ENCODE peak calls at places on chromosome 16, in five cellular contexts. One of them, this sample, is unnamed.
A peak's percentile ranks its signal among the peaks of the same experiment; 100 is the strongest.

GRCh38 chr16:63581560-63581959 is 1540.3 kb downstream of the CDH11 start:
- DNase-seq in ascending aorta: no peak
- DNase-seq in uterus: no peak
- DNase-seq in heart right ventricle: peak; percentile 70
- DNase-seq in CD8-positive, alpha-beta T cell: no peak
- DNase-seq in this sample: peak; percentile 42

GRCh38 chr16:85916141-85916890 is 17.4 kb downstream of the IRF8 start:
- DNase-seq in ascending aorta: no peak
- DNase-seq in uterus: no peak
- DNase-seq in heart right ventricle: peak; percentile 66
- DNase-seq in CD8-positive, alpha-beta T cell: no peak
- DNase-seq in this sample: peak; percentile 51

GRCh38 chr16:27444015-27444414 is 42.0 kb downstream of the IL21R start:
- DNase-seq in ascending aorta: no peak
- DNase-seq in uterus: no peak
- DNase-seq in heart right ventricle: no peak
- DNase-seq in CD8-positive, alpha-beta T cell: no peak
- DNase-seq in this sample: no peak

GRCh38 chr16:21523411-21524067 is 75.8 kb upstream of the METTL9 start:
- DNase-seq in ascending aorta: no peak
- DNase-seq in uterus: no peak
- DNase-seq in heart right ventricle: no peak
- DNase-seq in CD8-positive, alpha-beta T cell: no peak
- DNase-seq in this sample: no peak

GRCh38 chr16:66928702-66929388 is 3.5 kb upstream of the RRAD start:
- DNase-seq in ascending aorta: no peak
- DNase-seq in uterus: no peak
- DNase-seq in heart right ventricle: no peak
- DNase-seq in CD8-positive, alpha-beta T cell: no peak
- DNase-seq in this sample: peak; percentile 50

GRCh38 chr16:48444574-48444973 is 59.4 kb upstream of the SIAH1 start:
- DNase-seq in ascending aorta: no peak
- DNase-seq in uterus: peak; percentile 54
- DNase-seq in heart right ventricle: peak; percentile 31
- DNase-seq in CD8-positive, alpha-beta T cell: no peak
- DNase-seq in this sample: no peak

GRCh38 chr16:49431591-49432290 is 58.1 kb downstream of the C16orf78 start:
- DNase-seq in ascending aorta: no peak
- DNase-seq in uterus: no peak
- DNase-seq in heart right ventricle: no peak
- DNase-seq in CD8-positive, alpha-beta T cell: no peak
- DNase-seq in this sample: no peak

GRCh38 chr16:11946433-11946832 is 4.6 kb upstream of the NPIPB2 start:
- DNase-seq in ascending aorta: no peak
- DNase-seq in uterus: no peak
- DNase-seq in heart right ventricle: no peak
- DNase-seq in CD8-positive, alpha-beta T cell: no peak
- DNase-seq in this sample: no peak

GRCh38 chr16:50722410-50722737 is 19.5 kb upstream of the CYLD start:
- DNase-seq in ascending aorta: no peak
- DNase-seq in uterus: no peak
- DNase-seq in heart right ventricle: no peak
- DNase-seq in CD8-positive, alpha-beta T cell: no peak
- DNase-seq in this sample: no peak

GRCh38 chr16:35188288-35189155 is 1729.1 kb downstream of the TP53TG3F start:
- DNase-seq in ascending aorta: no peak
- DNase-seq in uterus: no peak
- DNase-seq in heart right ventricle: no peak
- DNase-seq in CD8-positive, alpha-beta T cell: no peak
- DNase-seq in this sample: peak; percentile 73

GRCh38 chr16:87592018-87592712 is 10.1 kb upstream of the JPH3 start:
- DNase-seq in ascending aorta: no peak
- DNase-seq in uterus: no peak
- DNase-seq in heart right ventricle: no peak
- DNase-seq in CD8-positive, alpha-beta T cell: no peak
- DNase-seq in this sample: no peak

GRCh38 chr16:89120281-89120680 is 26.6 kb downstream of the ACSF3 start:
- DNase-seq in ascending aorta: no peak
- DNase-seq in uterus: no peak
- DNase-seq in heart right ventricle: no peak
- DNase-seq in CD8-positive, alpha-beta T cell: no peak
- DNase-seq in this sample: no peak

GRCh38 chr16:19959736-19960135 is 75.1 kb upstream of the GPRC5B start:
- DNase-seq in ascending aorta: no peak
- DNase-seq in uterus: no peak
- DNase-seq in heart right ventricle: no peak
- DNase-seq in CD8-positive, alpha-beta T cell: no peak
- DNase-seq in this sample: no peak

GRCh38 chr16:70433456-70434103 is 5.3 kb downstream of the ST3GAL2 start:
- DNase-seq in ascending aorta: no peak
- DNase-seq in uterus: peak; percentile 70
- DNase-seq in heart right ventricle: peak; percentile 68
- DNase-seq in CD8-positive, alpha-beta T cell: no peak
- DNase-seq in this sample: no peak

GRCh38 chr16:67277999-67278772 is 1.1 kb upstream of the PLEKHG4 start:
- DNase-seq in ascending aorta: no peak
- DNase-seq in uterus: no peak
- DNase-seq in heart right ventricle: no peak
- DNase-seq in CD8-positive, alpha-beta T cell: no peak
- DNase-seq in this sample: peak; percentile 32

GRCh38 chr16:87201777-87202176 is 115.4 kb downstream of the C16orf95 start:
- DNase-seq in ascending aorta: no peak
- DNase-seq in uterus: no peak
- DNase-seq in heart right ventricle: no peak
- DNase-seq in CD8-positive, alpha-beta T cell: no peak
- DNase-seq in this sample: no peak

GRCh38 chr16:80303691-80304090 is 237.1 kb upstream of the DYNLRB2 start:
- DNase-seq in ascending aorta: no peak
- DNase-seq in uterus: no peak
- DNase-seq in heart right ventricle: no peak
- DNase-seq in CD8-positive, alpha-beta T cell: no peak
- DNase-seq in this sample: no peak

GRCh38 chr16:67034478-67034877 is 5.5 kb downstream of the CBFB start:
- DNase-seq in ascending aorta: no peak
- DNase-seq in uterus: no peak
- DNase-seq in heart right ventricle: no peak
- DNase-seq in CD8-positive, alpha-beta T cell: no peak
- DNase-seq in this sample: no peak

GRCh38 chr16:12412890-12413289 is 390.8 kb downstream of the CPPED1 start:
- DNase-seq in ascending aorta: no peak
- DNase-seq in uterus: no peak
- DNase-seq in heart right ventricle: no peak
- DNase-seq in CD8-positive, alpha-beta T cell: no peak
- DNase-seq in this sample: no peak

GRCh38 chr16:3672571-3673041 is 18.1 kb downstream of the DNASE1 start:
- DNase-seq in ascending aorta: no peak
- DNase-seq in uterus: no peak
- DNase-seq in heart right ventricle: no peak
- DNase-seq in CD8-positive, alpha-beta T cell: no peak
- DNase-seq in this sample: no peak

GRCh38 chr16:3671424-3671823 is 16.9 kb downstream of the DNASE1 start:
- DNase-seq in ascending aorta: no peak
- DNase-seq in uterus: no peak
- DNase-seq in heart right ventricle: no peak
- DNase-seq in CD8-positive, alpha-beta T cell: no peak
- DNase-seq in this sample: no peak

GRCh38 chr16:3670711-3671110 is 16.2 kb downstream of the DNASE1 start:
- DNase-seq in ascending aorta: no peak
- DNase-seq in uterus: no peak
- DNase-seq in heart right ventricle: no peak
- DNase-seq in CD8-positive, alpha-beta T cell: no peak
- DNase-seq in this sample: no peak

GRCh38 chr16:3668626-3669025 is 14.1 kb downstream of the DNASE1 start:
- DNase-seq in ascending aorta: no peak
- DNase-seq in uterus: no peak
- DNase-seq in heart right ventricle: no peak
- DNase-seq in CD8-positive, alpha-beta T cell: no peak
- DNase-seq in this sample: no peak

GRCh38 chr16:3669067-3669466 is 14.6 kb downstream of the DNASE1 start:
- DNase-seq in ascending aorta: no peak
- DNase-seq in uterus: no peak
- DNase-seq in heart right ventricle: no peak
- DNase-seq in CD8-positive, alpha-beta T cell: no peak
- DNase-seq in this sample: no peak
- H3K36me3 ChIP-seq in ascending aorta: peaks cover 35% of the 10 kb centered on the region
- H3K36me3 ChIP-seq in uterus: no peaks in the 10 kb centered on the region
- H3K36me3 ChIP-seq in heart right ventricle: peaks cover 11% of the 10 kb centered on the region
- H3K36me3 ChIP-seq in CD8-positive, alpha-beta T cell: peaks cover 9% of the 10 kb centered on the region
- H3K36me3 ChIP-seq in this sample: no peaks in the 10 kb centered on the region

DNA sequence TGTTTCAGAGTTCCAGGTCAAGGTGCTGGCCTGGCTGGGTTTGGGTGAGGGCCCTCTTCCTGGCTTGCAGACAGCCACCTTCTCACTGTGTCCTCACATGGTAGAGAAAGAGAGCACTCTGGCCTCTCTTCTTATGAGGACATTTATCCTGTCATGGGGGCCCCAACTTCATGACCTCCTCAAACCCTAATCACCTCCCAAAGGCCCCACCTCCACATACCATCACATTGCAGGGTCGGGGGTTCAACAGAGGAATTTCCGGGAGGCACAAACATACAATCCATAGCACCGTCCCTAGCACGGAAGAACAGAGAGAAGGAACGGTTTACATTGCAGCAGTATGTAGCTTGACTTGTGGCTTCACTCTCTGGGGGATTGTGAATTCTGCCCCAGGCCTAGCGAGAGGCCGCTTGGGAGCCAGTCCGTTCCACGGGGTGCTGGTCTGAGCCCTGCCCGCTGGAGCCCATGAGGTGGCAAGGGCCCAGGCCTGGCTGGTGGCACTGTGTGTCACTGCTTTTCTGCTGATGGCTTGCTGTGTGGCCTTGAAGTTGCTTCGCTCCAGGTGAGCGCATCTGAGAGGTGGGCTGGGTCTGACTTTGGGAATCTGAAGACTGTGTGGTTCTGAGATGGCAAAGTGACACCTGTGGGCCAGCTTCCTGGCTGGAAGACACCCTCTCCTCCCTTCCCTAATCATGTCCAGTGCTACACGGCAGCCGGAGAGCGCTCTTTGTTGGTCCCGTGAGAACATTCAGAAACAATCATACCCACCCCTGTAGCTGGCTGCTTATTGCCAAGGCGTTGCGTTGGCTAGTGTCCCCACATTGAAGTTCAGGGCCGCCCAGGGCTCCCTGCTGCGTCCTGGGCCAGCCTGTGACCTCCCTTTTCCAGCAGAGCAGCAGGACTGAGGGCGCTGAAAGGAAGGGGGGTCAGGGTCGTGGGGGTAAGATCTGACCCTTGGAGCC is 98.3 kb downstream of the CMIP start:
- DNase-seq in ascending aorta: no peak
- DNase-seq in uterus: no peak
- DNase-seq in heart right ventricle: no peak
- DNase-seq in CD8-positive, alpha-beta T cell: no peak
- DNase-seq in this sample: no peak
- H3K27ac ChIP-seq in ascending aorta: no peak overlapping the region
- H3K27ac ChIP-seq in uterus: no peak overlapping the region
- H3K27ac ChIP-seq in heart right ventricle: peak overlapping the region; percentile 34
- H3K27ac ChIP-seq in CD8-positive, alpha-beta T cell: no peak overlapping the region
- H3K27ac ChIP-seq in this sample: no peak overlapping the region

GRCh38 chr16:31182391-31182790 is 2.5 kb downstream of the FUS start:
- DNase-seq in ascending aorta: no peak
- DNase-seq in uterus: no peak
- DNase-seq in heart right ventricle: no peak
- DNase-seq in CD8-positive, alpha-beta T cell: no peak
- DNase-seq in this sample: no peak
- H3K36me3 ChIP-seq in ascending aorta: peaks cover 50% of the 10 kb centered on the region
- H3K36me3 ChIP-seq in uterus: no peaks in the 10 kb centered on the region
- H3K36me3 ChIP-seq in heart right ventricle: peaks cover 33% of the 10 kb centered on the region
- H3K36me3 ChIP-seq in CD8-positive, alpha-beta T cell: peaks cover 46% of the 10 kb centered on the region
- H3K36me3 ChIP-seq in this sample: peaks cover 3% of the 10 kb centered on the region

DNA sequence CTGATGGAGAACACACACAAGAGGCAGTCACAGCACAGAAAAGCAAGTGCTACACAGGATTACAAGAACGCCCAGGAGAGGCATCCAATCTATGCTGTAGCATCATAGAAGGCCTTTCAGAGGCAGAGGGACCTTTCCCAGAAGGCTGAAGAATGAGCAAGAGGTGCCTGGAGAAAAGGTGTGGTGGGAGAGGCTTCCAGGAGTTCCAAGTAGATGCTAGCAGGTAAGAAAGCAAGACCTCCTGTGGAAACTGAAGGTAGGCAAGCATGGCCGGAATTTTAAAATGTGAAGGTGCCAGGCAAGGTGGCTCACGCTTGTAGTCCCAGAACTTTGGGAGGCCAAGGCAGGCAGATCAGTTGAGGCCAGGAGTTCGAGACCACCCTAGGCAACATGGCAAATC is 2.1 kb downstream of the ARHGAP17 start:
- DNase-seq in ascending aorta: no peak
- DNase-seq in uterus: no peak
- DNase-seq in heart right ventricle: no peak
- DNase-seq in CD8-positive, alpha-beta T cell: no peak
- DNase-seq in this sample: no peak
- H3K27ac ChIP-seq in ascending aorta: peak overlapping the region; percentile 95
- H3K27ac ChIP-seq in uterus: peak overlapping the region; percentile 89
- H3K27ac ChIP-seq in heart right ventricle: peak overlapping the region; percentile 97
- H3K27ac ChIP-seq in CD8-positive, alpha-beta T cell: no peak overlapping the region
- H3K27ac ChIP-seq in this sample: peak overlapping the region; percentile 99

GRCh38 chr16:55282441-55282840 is 41.6 kb upstream of the IRX6 start:
- DNase-seq in ascending aorta: no peak
- DNase-seq in uterus: no peak
- DNase-seq in heart right ventricle: no peak
- DNase-seq in CD8-positive, alpha-beta T cell: no peak
- DNase-seq in this sample: no peak
- H3K36me3 ChIP-seq in ascending aorta: no peaks in the 10 kb centered on the region
- H3K36me3 ChIP-seq in uterus: no peaks in the 10 kb centered on the region
- H3K36me3 ChIP-seq in heart right ventricle: no peaks in the 10 kb centered on the region
- H3K36me3 ChIP-seq in CD8-positive, alpha-beta T cell: no peaks in the 10 kb centered on the region
- H3K36me3 ChIP-seq in this sample: no peaks in the 10 kb centered on the region

GRCh38 chr16:23900480-23901177 is 64.8 kb downstream of the PRKCB start:
- DNase-seq in ascending aorta: no peak
- DNase-seq in uterus: no peak
- DNase-seq in heart right ventricle: no peak
- DNase-seq in CD8-positive, alpha-beta T cell: no peak
- DNase-seq in this sample: no peak
- H3K27ac ChIP-seq in ascending aorta: no peak overlapping the region
- H3K27ac ChIP-seq in uterus: no peak overlapping the region
- H3K27ac ChIP-seq in heart right ventricle: no peak overlapping the region
- H3K27ac ChIP-seq in CD8-positive, alpha-beta T cell: no peak overlapping the region
- H3K27ac ChIP-seq in this sample: no peak overlapping the region